ENCODE peak calls at places on chromosomes 5 and 9, in four cellular contexts. V, H, F and P are unnamed samples. For H3K27me3, the result is how much of the 10 kb centered on the place peaks cover.

GRCh38 chr9:16787724-16788123 is 82.7 kb downstream of the BNC2 start:
- DNase-seq in F (no peak), V (no peak), H (peak), P (no peak)

GRCh38 chr9:115730845-115731244 is 422.7 kb upstream of the PAPPA start:
- DNase-seq in F (no peak), H (no peak), V (no peak), P (no peak)

GRCh38 chr9:97812247-97812543 is 40.8 kb upstream of the FOXE1 start:
- DNase-seq in H (no peak), V (no peak), F (no peak), P (no peak)

GRCh38 chr5:154849791-154850201 is 607 bp downstream of the FAXDC2 start:
- DNase-seq in F (no peak), H (no peak), V (no peak), P (no peak)

GRCh38 chr5:125026900-125027731 is 280.7 kb upstream of the ZNF608 start:
- DNase-seq in F (no peak), V (no peak), H (no peak), P (no peak)

GRCh38 chr5:134133213-134133994 is 18.9 kb downstream of the TCF7 start:
- DNase-seq in H (no peak), F (no peak), V (no peak), P (peak)

GRCh38 chr9:122197882-122198281 is 30.9 kb downstream of the LHX6 start:
- DNase-seq in F (no peak), H (no peak), V (no peak), P (no peak)

GRCh38 chr9:84402517-84402916 is 62.0 kb upstream of the SLC28A3 start:
- DNase-seq in V (no peak), F (no peak), H (no peak), P (no peak)

GRCh38 chr9:112719292-112719691 is 1.4 kb upstream of the INIP start:
- DNase-seq in V (no peak), F (no peak), H (no peak), P (no peak)

GRCh38 chr5:151676719-151677118 is 10.0 kb downstream of the SPARC start:
- DNase-seq in V (peak), F (no peak), H (no peak), P (no peak)

GRCh38 chr5:157820593-157821252 is 38.2 kb downstream of the CLINT1 start:
- DNase-seq in V (no peak), H (peak), F (peak), P (no peak)

GRCh38 chr5:76104027-76104426 is 20.8 kb downstream of the SV2C start:
- DNase-seq in V (no peak), H (peak), F (no peak), P (no peak)

GRCh38 chr5:178163772-178164735 is 10.4 kb upstream of the NHP2 start:
- DNase-seq in F (peak), V (peak), H (peak), P (peak)

GRCh38 chr9:16413509-16414016 is 456.9 kb downstream of the BNC2 start:
- DNase-seq in V (no peak), H (peak), F (peak), P (peak)

GRCh38 chr5:7852542-7852941 is 1.6 kb upstream of the CFAP90 start:
- DNase-seq in F (no peak), V (no peak), H (no peak), P (no peak)

GRCh38 chr9:32709871-32710270 is 73.5 kb upstream of the TMEM215 start:
- DNase-seq in H (no peak), V (no peak), F (no peak), P (no peak)

GRCh38 chr9:115882911-115883310 is 270.7 kb upstream of the PAPPA start:
- DNase-seq in V (no peak), F (no peak), H (no peak), P (no peak)

GRCh38 chr5:59187772-59188347 is 605.0 kb downstream of the RAB3C start:
- DNase-seq in F (no peak), V (no peak), H (peak), P (no peak)

GRCh38 chr5:133702773-133703770 is 90.7 kb upstream of the FSTL4 start:
- DNase-seq in F (no peak), H (no peak), V (peak), P (no peak)

GRCh38 chr5:42720242-42720641 is 36.4 kb upstream of the CCDC152 start:
- DNase-seq in H (no peak), V (no peak), F (no peak), P (no peak)

GRCh38 chr5:54793612-54794436 is 191.6 kb downstream of the ESM1 start:
- DNase-seq in V (no peak), F (no peak), H (no peak), P (no peak)

GRCh38 chr9:111458139-111459009 is 25.8 kb downstream of the ECPAS start:
- DNase-seq in H (no peak), V (no peak), F (no peak), P (no peak)

GRCh38 chr5:142845402-142845901 is 75.3 kb downstream of the ARHGAP26 start:
- DNase-seq in F (no peak), H (no peak), V (peak), P (no peak)

GRCh38 chr5:154117930-154118329 is 72.6 kb upstream of the GALNT10 start:
- DNase-seq in H (no peak), V (no peak), F (no peak), P (no peak)

GRCh38 chr5:135079760-135080159 is 45.7 kb upstream of the PITX1 start:
- DNase-seq in V (no peak), F (no peak), H (no peak), P (no peak)

GRCh38 chr5:76592692-76593091 is 30.5 kb downstream of the F2RL2 start:
- DNase-seq in F (no peak), V (no peak), H (no peak), P (no peak)

GRCh38 chr9:95313010-95313498 is 4.5 kb downstream of the FANCC start:
- DNase-seq in H (peak), V (peak), F (peak), P (peak)

GRCh38 chr5:155620819-155621410 is 607.4 kb downstream of the KIF4B start:
- DNase-seq in H (no peak), F (no peak), V (no peak), P (no peak)

GRCh38 chr5:855771-856530 is 5.2 kb upstream of the ZDHHC11 start:
- DNase-seq in V (no peak), F (no peak), H (no peak), P (no peak)

GRCh38 chr5:160375166-160375565 is 4.7 kb upstream of the C1QTNF2 start:
- DNase-seq in V (no peak), F (no peak), H (peak), P (no peak)

GRCh38 chr5:154465169-154465568 is 12.9 kb downstream of the HAND1 start:
- DNase-seq in V (no peak), F (no peak), H (peak), P (no peak)

GRCh38 chr5:176948458-176948857 is 49.3 kb upstream of the HK3 start:
- DNase-seq in V (no peak), F (no peak), H (no peak), P (no peak)

GRCh38 chr9:120729796-120730195 is 15.5 kb upstream of the MEGF9 start:
- DNase-seq in F (no peak), H (no peak), V (no peak), P (no peak)

GRCh38 chr5:158384535-158385421 is 525.8 kb upstream of the CLINT1 start:
- DNase-seq in V (peak), F (no peak), H (peak), P (no peak)

GRCh38 chr9:76583256-76583655 is 124.3 kb downstream of the GCNT1 start:
- DNase-seq in H (no peak), F (no peak), V (no peak), P (no peak)

GRCh38 chr5:16916262-16916878 is 19.7 kb downstream of the MYO10 start:
- DNase-seq in F (no peak), V (peak), H (peak), P (no peak)

GRCh38 chr9:110763568-110763967 is 95.0 kb downstream of the MUSK start:
- DNase-seq in H (no peak), F (no peak), V (no peak), P (no peak)

GRCh38 chr5:58868931-58869330 is 286.1 kb downstream of the RAB3C start:
- DNase-seq in F (no peak), H (no peak), V (no peak), P (no peak)

GRCh38 chr5:107431998-107432397 is 238.7 kb downstream of the EFNA5 start:
- DNase-seq in V (no peak), H (no peak), F (no peak), P (no peak)

GRCh38 chr5:146721073-146721830 is 157.3 kb downstream of the PPP2R2B start:
- DNase-seq in V (no peak), H (no peak), F (no peak), P (no peak)

DNA sequence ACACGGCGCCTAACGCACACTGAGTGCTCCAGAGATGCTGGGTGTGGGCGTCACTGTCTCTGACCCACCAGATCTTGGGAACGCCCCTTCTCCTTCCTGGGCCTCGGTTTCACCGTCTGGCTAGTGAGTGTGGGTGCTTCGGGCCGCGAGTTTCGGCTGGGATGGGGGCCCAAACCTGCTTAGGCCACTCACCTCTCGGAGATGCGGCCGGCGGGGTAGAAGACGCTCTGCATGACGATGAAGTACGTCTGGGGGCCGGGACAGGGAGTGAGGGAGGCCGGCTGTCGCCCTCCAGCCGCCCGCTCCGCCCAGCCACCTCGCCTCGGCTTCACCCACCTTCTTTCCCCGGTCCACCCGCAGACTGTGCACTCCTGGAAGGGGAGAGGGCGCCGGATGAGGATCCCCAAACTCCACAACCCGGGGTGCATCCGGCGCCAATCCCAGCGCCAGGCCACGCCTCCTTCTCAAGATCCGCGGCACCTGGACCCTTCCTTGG is 3.6 kb downstream of the PIP5KL1 start:
- DNase-seq in F (no peak), V (no peak), H (no peak), P (no peak)
- H3K27me3 ChIP-seq in F (under half), V (under half), H (under half), P (under half)

GRCh38 chr9:130197888-130198287 is 25.7 kb downstream of the NCS1 start:
- DNase-seq in F (no peak), V (no peak), H (no peak), P (no peak)

GRCh38 chr9:130198501-130199179 is 26.4 kb downstream of the NCS1 start:
- DNase-seq in V (no peak), H (no peak), F (no peak), P (no peak)

GRCh38 chr9:130200038-130200979 is 28.1 kb downstream of the NCS1 start:
- DNase-seq in V (no peak), H (no peak), F (no peak), P (no peak)

GRCh38 chr9:130201399-130201873 is 29.2 kb downstream of the NCS1 start:
- DNase-seq in F (no peak), V (no peak), H (no peak), P (no peak)

GRCh38 chr9:130199605-130200004 is 27.4 kb downstream of the NCS1 start:
- DNase-seq in H (no peak), V (no peak), F (no peak), P (no peak)
- H3K27ac ChIP-seq in H (no peak), V (no peak), F (no peak), P (peak)

DNA sequence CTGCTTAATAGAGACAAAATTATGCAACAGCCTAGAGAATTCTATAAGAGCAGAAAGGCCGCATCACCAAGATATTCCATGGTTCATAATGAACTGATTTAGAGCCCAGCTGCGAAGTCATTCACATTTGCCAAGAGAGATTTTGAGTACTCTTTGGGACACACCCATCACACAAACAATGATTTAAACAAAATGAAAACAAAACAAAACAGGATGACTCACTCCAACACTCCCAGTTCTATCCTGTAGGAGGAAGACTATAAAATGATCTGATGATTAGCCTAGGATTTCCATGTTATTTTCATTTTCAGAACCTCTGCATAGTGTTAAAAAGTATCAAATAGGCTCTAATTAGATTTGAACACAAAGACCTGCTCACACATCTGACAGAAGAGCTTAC is 145.8 kb upstream of the GNA14 start:
- DNase-seq in V (no peak), H (no peak), F (no peak), P (no peak)
- H3K4me3 ChIP-seq in V (no peak), H (no peak), F (no peak), P (no peak)

DNA sequence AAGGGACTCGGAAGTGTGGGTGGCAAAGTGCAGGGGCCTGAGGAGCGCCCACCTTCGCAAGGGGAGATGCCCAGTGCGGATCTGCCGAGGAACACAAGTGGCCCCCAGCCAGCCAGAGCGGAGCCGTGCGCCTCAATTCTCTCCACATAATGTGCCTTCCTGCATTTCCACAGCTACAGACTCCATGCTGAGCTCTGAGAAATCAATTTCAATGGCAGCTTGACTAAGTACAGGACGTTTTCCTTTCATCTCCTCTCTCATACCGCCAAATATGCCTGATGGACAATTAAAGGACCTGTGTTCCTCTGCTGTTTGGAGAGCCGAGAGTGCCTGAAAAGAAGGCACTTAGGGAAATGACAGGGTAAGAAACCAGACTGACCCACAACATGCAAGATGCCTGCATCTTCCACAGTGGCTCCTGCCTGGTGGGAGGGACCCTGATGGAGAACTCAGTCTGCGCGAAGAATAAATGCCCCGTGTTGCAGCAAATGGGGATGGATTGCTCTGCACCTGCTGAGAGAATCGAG is 38.6 kb upstream of the OLFM1 start:
- DNase-seq in H (no peak), V (peak), F (no peak), P (no peak)
- H3K27me3 ChIP-seq in H (under half), V (under half), F (under half), P (under half)

DNA sequence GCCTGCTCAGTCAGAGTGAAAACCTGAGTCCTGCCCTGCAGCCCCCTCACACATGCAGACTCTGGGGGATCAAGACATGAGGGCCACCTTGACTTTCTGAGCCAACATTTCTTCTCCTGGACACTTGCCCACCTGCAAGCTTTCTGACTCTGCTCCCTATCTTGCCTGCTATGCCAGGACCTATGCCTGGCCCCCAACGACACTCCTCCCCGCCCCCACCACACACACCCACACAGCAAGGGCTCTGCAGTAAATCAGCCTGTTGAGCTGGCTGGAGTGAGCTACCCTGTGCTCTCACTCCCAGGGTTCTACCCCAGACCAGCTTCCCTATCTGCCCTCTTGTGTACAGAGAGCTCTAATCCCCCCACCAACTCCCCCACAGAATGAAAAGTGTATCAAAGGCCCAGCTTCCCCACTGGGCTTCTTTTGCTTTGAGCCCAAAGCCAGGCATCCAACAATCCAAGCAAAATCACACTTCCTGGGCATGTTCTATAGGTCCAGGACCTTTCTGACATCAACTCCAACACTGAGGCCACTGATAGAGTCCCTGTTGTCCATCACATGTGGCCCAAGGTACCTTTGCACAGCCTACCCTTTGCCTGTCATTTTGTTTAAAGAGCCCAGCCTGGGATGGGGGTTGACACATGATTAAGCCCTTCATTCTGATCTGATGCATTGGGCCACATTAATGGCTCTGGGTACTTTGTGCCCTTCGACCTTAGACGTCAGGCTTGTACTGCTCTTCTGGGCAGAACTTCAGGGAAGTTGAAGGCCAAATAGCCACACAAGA is 7.2 kb downstream of the PDLIM4 start:
- DNase-seq in H (no peak), V (peak), F (peak), P (peak)
- H3K27ac ChIP-seq in H (peak), V (peak), F (peak), P (peak)

GRCh38 chr9:35790385-35791291 is 753 bp upstream of the NPR2 start:
- DNase-seq in H (peak), V (peak), F (peak), P (peak)
- H3K4me3 ChIP-seq in H (peak), V (no peak), F (peak), P (peak)

DNA sequence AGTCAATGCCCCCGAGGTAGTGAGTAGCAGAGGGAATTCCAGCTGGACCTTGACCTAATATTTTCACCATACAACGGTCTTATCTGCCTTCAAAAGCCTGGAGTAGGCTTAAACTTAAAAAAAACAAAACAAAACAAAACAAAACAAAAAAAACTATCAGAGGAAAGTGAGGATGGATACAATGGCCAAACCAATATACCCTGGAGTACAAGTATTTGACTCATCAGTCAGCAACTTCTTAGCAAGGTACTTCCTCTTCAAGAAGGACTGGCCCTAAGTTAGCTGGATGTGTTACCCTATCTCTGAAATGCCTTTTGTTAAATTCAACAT is 160.6 kb upstream of the GNA14 start:
- DNase-seq in H (no peak), F (no peak), V (no peak), P (no peak)
- H3K27me3 ChIP-seq in H (under half), F (under half), V (under half), P (under half)

DNA sequence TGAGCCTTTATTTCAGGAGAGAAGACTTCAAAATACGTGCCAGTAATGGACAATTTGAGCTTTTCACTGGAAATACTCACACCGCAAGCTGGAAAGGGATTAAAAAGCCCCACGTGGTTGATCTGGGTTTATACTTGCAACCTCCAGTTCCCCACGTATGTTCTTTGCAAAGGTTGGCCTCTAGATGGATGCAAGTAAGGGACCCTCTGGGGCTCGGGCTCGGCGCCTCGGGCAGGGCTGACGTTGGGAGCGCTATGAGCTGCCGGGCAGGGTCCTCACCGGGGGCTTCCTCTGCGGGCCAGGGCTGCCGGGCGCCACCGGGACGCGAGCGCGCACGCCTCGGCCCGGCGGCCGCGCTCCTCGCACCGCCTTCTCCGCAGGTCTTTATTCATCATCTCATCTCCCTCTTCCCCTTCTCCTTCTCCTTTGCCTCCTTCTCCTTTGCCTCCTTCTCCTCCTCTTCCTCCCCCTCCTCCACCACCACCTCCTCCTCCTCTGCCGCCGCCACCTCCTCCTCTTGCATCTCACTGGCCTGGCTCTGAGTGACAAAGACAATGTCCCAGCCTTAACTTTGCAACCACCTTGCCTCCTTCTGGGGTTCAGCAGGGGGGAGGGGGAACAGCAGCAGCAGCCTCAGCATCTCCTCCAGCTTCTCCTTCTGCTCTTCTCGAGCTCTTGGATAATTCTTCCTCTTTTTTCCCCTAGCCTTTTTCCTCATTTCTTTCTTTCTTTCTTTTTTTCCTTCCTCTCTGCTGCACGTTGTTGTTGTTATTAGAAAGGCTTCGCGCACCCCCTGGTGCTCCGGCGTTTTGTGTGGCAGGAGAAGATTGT is 636 bp upstream of the ZNF462 start:
- DNase-seq in H (peak), V (peak), F (peak), P (peak)
- H3K27ac ChIP-seq in H (peak), V (peak), F (peak), P (peak)